ENCODE peak calls at places on chromosomes 3 and 15, in five cellular contexts. L, W, M, K and H are unnamed samples.

GRCh38 chr3:181417748-181418147 is 294.0 kb upstream of the SOX2 start:
- DNase-seq in M (no peak), K (peak), W (no peak), L (no peak), H (no peak)

GRCh38 chr3:163476179-163476578 is 1602.1 kb downstream of the SI start:
- DNase-seq in L (no peak), K (no peak), W (no peak), M (no peak), H (no peak)

GRCh38 chr15:81894069-81894468 is 151.7 kb downstream of the MEX3B start:
- DNase-seq in W (no peak), K (no peak), M (no peak), L (no peak), H (no peak)

GRCh38 chr3:32226875-32227500 is 11.5 kb upstream of the CMTM8 start:
- DNase-seq in M (no peak), K (no peak), L (no peak), W (no peak), H (no peak)

GRCh38 chr3:51799879-51800757 is 21.1 kb upstream of the IQCF6 start:
- DNase-seq in K (peak), L (peak), M (no peak), W (peak), H (no peak)

GRCh38 chr3:111936191-111936841 is 42.5 kb upstream of the ABHD10 start:
- DNase-seq in K (no peak), L (no peak), M (no peak), W (no peak), H (no peak)

GRCh38 chr3:25033407-25034029 is 394.5 kb upstream of the RARB start:
- DNase-seq in K (peak), M (no peak), W (peak), L (peak), H (peak)

GRCh38 chr15:31280037-31280830 is 46.4 kb upstream of the KLF13 start:
- DNase-seq in M (no peak), L (peak), W (peak), K (no peak), H (no peak)

GRCh38 chr3:78721771-78722543 is 1045.8 kb downstream of the ROBO1 start:
- DNase-seq in M (no peak), K (no peak), W (no peak), L (no peak), H (no peak)

GRCh38 chr3:52216585-52217408 is 8.6 kb downstream of the TLR9 start:
- DNase-seq in K (no peak), M (peak), W (peak), L (peak), H (peak)

GRCh38 chr3:188685789-188686188 is 486.0 kb upstream of the TPRG1 start:
- DNase-seq in W (no peak), M (no peak), L (no peak), K (no peak), H (no peak)

GRCh38 chr3:172043766-172044165 is 4.4 kb downstream of the FNDC3B start:
- DNase-seq in W (no peak), L (no peak), K (no peak), M (no peak), H (no peak)

GRCh38 chr3:86249833-86250232 is 741.1 kb downstream of the VGLL3 start:
- DNase-seq in K (no peak), W (no peak), L (no peak), M (no peak), H (no peak)

GRCh38 chr15:66189291-66189690 is 64.3 kb downstream of the MEGF11 start:
- DNase-seq in L (no peak), K (no peak), M (no peak), W (no peak), H (no peak)

GRCh38 chr3:128748527-128748926 is 22.5 kb downstream of the RAB7A start:
- DNase-seq in K (no peak), W (no peak), L (no peak), M (no peak), H (no peak)

GRCh38 chr3:128749035-128749434 is 23.1 kb downstream of the RAB7A start:
- DNase-seq in K (no peak), W (no peak), L (no peak), M (no peak), H (no peak)

GRCh38 chr3:128746881-128747280 is 20.9 kb downstream of the RAB7A start:
- DNase-seq in M (no peak), W (no peak), L (no peak), K (no peak), H (no peak)

GRCh38 chr3:128742821-128743594 is 17.0 kb downstream of the RAB7A start:
- DNase-seq in L (no peak), K (no peak), W (no peak), M (no peak), H (no peak)

GRCh38 chr3:128745742-128746141 is 19.8 kb downstream of the RAB7A start:
- DNase-seq in M (no peak), W (no peak), K (no peak), L (no peak), H (no peak)
- TF ChIP-seq CTCF in M (no peak), W (no peak), K (no peak), L (no peak), H (no peak)

DNA sequence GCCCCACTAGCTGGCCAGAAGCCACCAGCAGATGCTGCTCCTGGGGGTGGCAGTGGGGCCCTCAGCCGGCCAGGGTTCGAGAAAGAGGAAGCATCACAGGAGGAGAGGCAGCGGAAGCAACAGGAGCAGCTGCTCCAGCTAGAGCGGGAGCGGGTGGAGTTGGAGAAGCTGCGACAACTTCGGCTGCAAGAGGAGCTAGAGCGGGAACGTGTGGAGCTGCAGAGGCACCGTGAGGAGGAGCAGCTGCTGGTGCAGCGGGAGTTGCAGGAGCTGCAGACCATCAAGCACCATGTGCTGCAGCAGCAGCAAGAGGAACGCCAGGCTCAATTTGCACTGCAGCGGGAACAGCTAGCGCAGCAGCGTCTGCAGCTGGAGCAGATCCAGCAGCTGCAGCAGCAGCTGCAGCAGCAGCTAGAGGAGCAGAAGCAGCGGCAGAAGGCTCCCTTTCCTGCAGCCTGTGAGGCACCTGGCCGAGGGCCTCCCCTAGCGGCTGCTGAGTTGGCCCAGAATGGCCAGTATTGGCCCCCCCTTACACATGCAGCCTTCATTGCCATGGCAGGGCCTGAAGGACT is 17.5 kb upstream of the APEH start:
- DNase-seq in W (no peak), K (no peak), L (no peak), M (no peak), H (no peak)
- TF ChIP-seq CTCF in W (no peak), K (no peak), L (no peak), M (no peak), H (no peak)

DNA sequence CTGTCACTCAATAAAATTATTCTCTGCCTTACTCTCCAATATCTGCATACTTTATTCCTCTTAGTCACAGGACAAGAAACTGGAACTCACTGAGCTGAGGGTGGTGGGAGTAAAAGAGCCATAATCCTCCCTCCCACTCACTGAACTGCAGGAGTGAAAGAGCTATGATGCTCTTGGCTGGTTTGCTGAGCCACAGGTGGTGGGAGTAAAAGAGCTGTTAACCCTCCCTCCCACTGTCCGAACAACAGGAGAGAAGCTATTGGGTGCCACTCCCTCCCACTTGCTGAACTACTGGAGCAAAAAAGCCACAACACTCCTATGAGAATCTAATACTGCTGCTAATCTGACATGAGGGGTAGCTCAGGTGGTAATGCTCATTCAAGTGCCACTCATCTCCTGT is 391.0 kb downstream of the NSUN3 start:
- DNase-seq in K (no peak), M (no peak), W (no peak), L (no peak), H (no peak)
- TF ChIP-seq CTCF in K (no peak), M (no peak), W (no peak), L (no peak), H (no peak)

GRCh38 chr3:119800844-119801243 is 18.9 kb downstream of the NR1I2 start:
- DNase-seq in K (no peak), W (no peak), M (no peak), L (no peak), H (no peak)
- TF ChIP-seq CTCF in K (no peak), W (no peak), M (no peak), L (no peak), H (no peak)

GRCh38 chr3:152073267-152073666 is 195.5 kb upstream of the MBNL1 start:
- DNase-seq in K (no peak), W (no peak), M (no peak), L (no peak), H (no peak)
- TF ChIP-seq CTCF in K (no peak), W (peak), M (no peak), L (peak), H (peak)

DNA sequence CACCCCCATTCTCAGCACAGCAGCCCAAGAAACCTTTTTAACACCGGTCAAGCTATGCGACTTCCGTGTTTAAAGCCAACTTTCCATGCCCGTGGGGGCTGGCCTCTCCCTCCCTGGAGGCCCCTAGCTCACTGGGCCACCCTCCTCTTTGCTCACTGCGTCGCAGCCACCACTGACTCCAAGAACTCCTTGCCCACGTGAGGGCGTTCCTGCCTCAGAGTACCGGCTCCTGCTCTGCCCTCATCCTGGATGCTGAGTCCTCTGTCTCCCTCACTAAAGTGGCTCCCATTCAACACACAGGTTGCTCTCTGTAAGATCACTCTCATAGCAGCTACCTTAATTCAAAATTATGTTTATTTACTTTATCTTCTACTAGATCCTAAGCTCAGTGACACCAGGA is 8.2 kb downstream of the BDH1 start:
- DNase-seq in M (no peak), K (peak), L (no peak), W (no peak), H (no peak)
- TF ChIP-seq CTCF in M (no peak), K (no peak), L (no peak), W (no peak), H (no peak)

GRCh38 chr3:10688126-10688525 is 127.9 kb upstream of the SLC6A11 start:
- DNase-seq in M (no peak), K (no peak), L (no peak), W (no peak), H (no peak)
- TF ChIP-seq CTCF in M (no peak), K (no peak), L (no peak), W (no peak), H (no peak)

GRCh38 chr3:100073049-100073422 is 41.3 kb downstream of the FILIP1L start:
- DNase-seq in W (no peak), M (no peak), L (no peak), K (no peak), H (no peak)

GRCh38 chr3:100067589-100067988 is 46.7 kb downstream of the FILIP1L start:
- DNase-seq in M (no peak), L (no peak), W (no peak), K (no peak), H (no peak)

GRCh38 chr3:100069472-100069871 is 44.8 kb downstream of the FILIP1L start:
- DNase-seq in K (no peak), W (no peak), M (no peak), L (no peak), H (no peak)

GRCh38 chr3:100072328-100073048 is 41.8 kb downstream of the FILIP1L start:
- DNase-seq in L (no peak), M (no peak), K (no peak), W (no peak), H (no peak)

DNA sequence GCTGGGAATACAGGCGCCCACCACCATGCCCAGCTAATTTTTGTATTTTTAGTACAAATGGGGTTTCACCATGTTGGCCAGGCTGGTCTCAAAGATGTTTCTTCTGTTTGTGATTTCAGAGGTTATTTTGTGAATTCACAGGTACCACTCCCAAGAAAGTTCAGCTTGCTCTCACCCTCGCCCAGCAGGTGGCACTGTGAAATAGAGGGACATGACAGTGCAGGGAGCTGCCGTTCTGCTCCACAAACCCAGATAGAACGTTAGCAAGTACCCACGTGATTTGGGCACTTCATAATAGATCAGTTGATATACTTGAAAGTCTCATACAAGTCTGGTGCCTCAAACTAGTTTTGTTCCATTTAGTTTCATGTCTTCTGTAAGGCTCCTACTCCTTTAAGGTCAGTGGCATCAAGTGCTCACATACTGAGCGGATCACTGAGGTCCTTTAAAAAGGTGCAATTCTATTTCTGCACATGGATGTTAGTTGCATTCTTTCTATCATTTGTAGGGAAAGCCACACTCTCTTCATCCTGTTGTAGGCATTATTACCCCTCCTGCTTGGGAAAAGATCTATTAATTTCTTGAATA is 45.4 kb downstream of the FILIP1L start:
- DNase-seq in M (peak), K (peak), W (peak), L (peak), H (peak)
- TF ChIP-seq CTCF in M (peak), K (peak), W (peak), L (peak), H (peak)